ENCODE peak calls at places on chromosomes 12 and 14, in four cellular contexts. One of them, this sample, is unnamed.

GRCh38 chr12:57181561-57182155 is 34.2 kb upstream of the LRP1-AS start:
- DNase-seq in testis: no peak
- DNase-seq in left ventricle myocardium inferior: no peak
- DNase-seq in fibroblast of the aortic adventitia: peak; percentile 72
- DNase-seq in this sample: no peak

GRCh38 chr12:92551853-92552397 is 150.9 kb upstream of the PLEKHG7 start:
- DNase-seq in testis: no peak
- DNase-seq in left ventricle myocardium inferior: no peak
- DNase-seq in fibroblast of the aortic adventitia: peak; percentile 49
- DNase-seq in this sample: no peak

GRCh38 chr12:57611116-57611809 is at the start of gene ARHGEF25:
- DNase-seq in testis: peak; percentile 69
- DNase-seq in left ventricle myocardium inferior: peak; percentile 87
- DNase-seq in fibroblast of the aortic adventitia: peak; percentile 37
- DNase-seq in this sample: peak; percentile 90

GRCh38 chr12:13099066-13099909 is 4.2 kb downstream of the GSG1 start:
- DNase-seq in testis: no peak
- DNase-seq in left ventricle myocardium inferior: no peak
- DNase-seq in fibroblast of the aortic adventitia: no peak
- DNase-seq in this sample: no peak

GRCh38 chr14:75522919-75523318 is 650 bp downstream of the BATF start:
- DNase-seq in testis: no peak
- DNase-seq in left ventricle myocardium inferior: no peak
- DNase-seq in fibroblast of the aortic adventitia: no peak
- DNase-seq in this sample: no peak

GRCh38 chr12:65695077-65695865 is 129.0 kb upstream of the HMGA2 start:
- DNase-seq in testis: no peak
- DNase-seq in left ventricle myocardium inferior: no peak
- DNase-seq in fibroblast of the aortic adventitia: peak; percentile 95
- DNase-seq in this sample: no peak

GRCh38 chr12:14505626-14506596 is 61.8 kb downstream of the PLBD1 start:
- DNase-seq in testis: no peak
- DNase-seq in left ventricle myocardium inferior: no peak
- DNase-seq in fibroblast of the aortic adventitia: no peak
- DNase-seq in this sample: no peak

GRCh38 chr12:80001562-80001961 is 66.7 kb upstream of the PPP1R12A start:
- DNase-seq in testis: no peak
- DNase-seq in left ventricle myocardium inferior: no peak
- DNase-seq in fibroblast of the aortic adventitia: no peak
- DNase-seq in this sample: no peak

GRCh38 chr14:97719931-97720330 is 922.7 kb downstream of the VRK1 start:
- DNase-seq in testis: no peak
- DNase-seq in left ventricle myocardium inferior: no peak
- DNase-seq in fibroblast of the aortic adventitia: no peak
- DNase-seq in this sample: no peak

GRCh38 chr12:106766393-106766826 is 8.1 kb upstream of the RIC8B start:
- DNase-seq in testis: peak; percentile 77
- DNase-seq in left ventricle myocardium inferior: peak; percentile 54
- DNase-seq in fibroblast of the aortic adventitia: no peak
- DNase-seq in this sample: peak; percentile 32

GRCh38 chr14:42930058-42930457 is 1323.4 kb downstream of the LRFN5 start:
- DNase-seq in testis: no peak
- DNase-seq in left ventricle myocardium inferior: peak; percentile 13
- DNase-seq in fibroblast of the aortic adventitia: no peak
- DNase-seq in this sample: no peak

GRCh38 chr12:58176296-58176869 is 235.0 kb downstream of the ATP23 start:
- DNase-seq in testis: peak; percentile 80
- DNase-seq in left ventricle myocardium inferior: no peak
- DNase-seq in fibroblast of the aortic adventitia: peak; percentile 5
- DNase-seq in this sample: peak; percentile 29

GRCh38 chr12:113248046-113248825 is 27.0 kb downstream of the TPCN1 start:
- DNase-seq in testis: no peak
- DNase-seq in left ventricle myocardium inferior: no peak
- DNase-seq in fibroblast of the aortic adventitia: no peak
- DNase-seq in this sample: no peak

GRCh38 chr12:48420031-48420775 is 52.2 kb upstream of the ANP32D start:
- DNase-seq in testis: no peak
- DNase-seq in left ventricle myocardium inferior: no peak
- DNase-seq in fibroblast of the aortic adventitia: peak; percentile 27
- DNase-seq in this sample: no peak

GRCh38 chr14:72549848-72550247 is 344.1 kb downstream of the DPF3 start:
- DNase-seq in testis: no peak
- DNase-seq in left ventricle myocardium inferior: no peak
- DNase-seq in fibroblast of the aortic adventitia: no peak
- DNase-seq in this sample: no peak

GRCh38 chr12:6463211-6463610 is 7.3 kb downstream of the VAMP1 start:
- DNase-seq in testis: no peak
- DNase-seq in left ventricle myocardium inferior: no peak
- DNase-seq in fibroblast of the aortic adventitia: no peak
- DNase-seq in this sample: no peak

GRCh38 chr12:51351913-51352532 is 5.5 kb upstream of the CELA1 start:
- DNase-seq in testis: peak; percentile 69
- DNase-seq in left ventricle myocardium inferior: no peak
- DNase-seq in fibroblast of the aortic adventitia: peak; percentile 72
- DNase-seq in this sample: no peak

GRCh38 chr12:89880695-89881350 is 172.2 kb upstream of the ATP2B1 start:
- DNase-seq in testis: no peak
- DNase-seq in left ventricle myocardium inferior: no peak
- DNase-seq in fibroblast of the aortic adventitia: no peak
- DNase-seq in this sample: no peak

GRCh38 chr12:22126758-22127157 is 80.7 kb downstream of the CMAS start:
- DNase-seq in testis: no peak
- DNase-seq in left ventricle myocardium inferior: no peak
- DNase-seq in fibroblast of the aortic adventitia: no peak
- DNase-seq in this sample: no peak

GRCh38 chr12:30643366-30643765 is 52.3 kb downstream of the IPO8 start:
- DNase-seq in testis: no peak
- DNase-seq in left ventricle myocardium inferior: no peak
- DNase-seq in fibroblast of the aortic adventitia: no peak
- DNase-seq in this sample: no peak

GRCh38 chr12:94586589-94587259 is 63.6 kb downstream of the TMCC3 start:
- DNase-seq in testis: no peak
- DNase-seq in left ventricle myocardium inferior: no peak
- DNase-seq in fibroblast of the aortic adventitia: peak; percentile 63
- DNase-seq in this sample: no peak

GRCh38 chr12:26204612-26205289 is 9.4 kb downstream of the SSPN start:
- DNase-seq in testis: no peak
- DNase-seq in left ventricle myocardium inferior: peak; percentile 36
- DNase-seq in fibroblast of the aortic adventitia: peak; percentile 53
- DNase-seq in this sample: no peak
- H3K4me3 ChIP-seq in testis: no peak overlapping the region
- H3K4me3 ChIP-seq in left ventricle myocardium inferior: no peak overlapping the region
- H3K4me3 ChIP-seq in fibroblast of the aortic adventitia: no peak overlapping the region
- H3K4me3 ChIP-seq in this sample: no peak overlapping the region

GRCh38 chr12:12017798-12018197 is 52.9 kb upstream of the BCL2L14 start:
- DNase-seq in testis: no peak
- DNase-seq in left ventricle myocardium inferior: no peak
- DNase-seq in fibroblast of the aortic adventitia: no peak
- DNase-seq in this sample: no peak
- TF ChIP-seq CTCF in testis: no peak
- TF ChIP-seq CTCF in left ventricle myocardium inferior: peak; percentile 58
- TF ChIP-seq CTCF in fibroblast of the aortic adventitia: peak; percentile 5
- TF ChIP-seq CTCF in this sample: peak; percentile 45

GRCh38 chr14:93232159-93232558 is 25.1 kb downstream of the UBR7 start:
- DNase-seq in testis: no peak
- DNase-seq in left ventricle myocardium inferior: no peak
- DNase-seq in fibroblast of the aortic adventitia: no peak
- DNase-seq in this sample: no peak

GRCh38 chr14:93239869-93240677 is 33.0 kb downstream of the UBR7 start:
- DNase-seq in testis: no peak
- DNase-seq in left ventricle myocardium inferior: no peak
- DNase-seq in fibroblast of the aortic adventitia: peak; percentile 22
- DNase-seq in this sample: no peak

GRCh38 chr14:93230539-93230938 is 23.5 kb downstream of the UBR7 start:
- DNase-seq in testis: no peak
- DNase-seq in left ventricle myocardium inferior: no peak
- DNase-seq in fibroblast of the aortic adventitia: no peak
- DNase-seq in this sample: no peak

GRCh38 chr14:93231129-93231979 is 24.3 kb downstream of the UBR7 start:
- DNase-seq in testis: peak; percentile 30
- DNase-seq in left ventricle myocardium inferior: peak; percentile 17
- DNase-seq in fibroblast of the aortic adventitia: peak; percentile 60
- DNase-seq in this sample: peak; percentile 25

GRCh38 chr14:93234798-93235197 is 27.7 kb downstream of the UBR7 start:
- DNase-seq in testis: no peak
- DNase-seq in left ventricle myocardium inferior: no peak
- DNase-seq in fibroblast of the aortic adventitia: peak; percentile 74
- DNase-seq in this sample: no peak
- H3K4me3 ChIP-seq in testis: no peak overlapping the region
- H3K4me3 ChIP-seq in left ventricle myocardium inferior: no peak overlapping the region
- H3K4me3 ChIP-seq in fibroblast of the aortic adventitia: no peak overlapping the region
- H3K4me3 ChIP-seq in this sample: no peak overlapping the region

GRCh38 chr12:108854453-108855283 is 2.7 kb downstream of the SSH1 start:
- DNase-seq in testis: peak; percentile 42
- DNase-seq in left ventricle myocardium inferior: no peak
- DNase-seq in fibroblast of the aortic adventitia: peak; percentile 99
- DNase-seq in this sample: peak; percentile 54

GRCh38 chr12:108853426-108853825 is 4.0 kb downstream of the SSH1 start:
- DNase-seq in testis: no peak
- DNase-seq in left ventricle myocardium inferior: no peak
- DNase-seq in fibroblast of the aortic adventitia: no peak
- DNase-seq in this sample: no peak

GRCh38 chr12:108855284-108856169 is 1.9 kb downstream of the SSH1 start:
- DNase-seq in testis: peak; percentile 55
- DNase-seq in left ventricle myocardium inferior: no peak
- DNase-seq in fibroblast of the aortic adventitia: no peak
- DNase-seq in this sample: no peak

GRCh38 chr12:108852674-108853073 is 4.7 kb downstream of the SSH1 start:
- DNase-seq in testis: no peak
- DNase-seq in left ventricle myocardium inferior: no peak
- DNase-seq in fibroblast of the aortic adventitia: peak; percentile 70
- DNase-seq in this sample: peak; percentile 42

GRCh38 chr12:108854055-108854452 is 3.3 kb downstream of the SSH1 start:
- DNase-seq in testis: peak; percentile 43
- DNase-seq in left ventricle myocardium inferior: no peak
- DNase-seq in fibroblast of the aortic adventitia: peak; percentile 99
- DNase-seq in this sample: peak; percentile 63
- TF ChIP-seq CTCF in testis: no peak
- TF ChIP-seq CTCF in left ventricle myocardium inferior: peak; percentile 56
- TF ChIP-seq CTCF in fibroblast of the aortic adventitia: peak; percentile 34
- TF ChIP-seq CTCF in this sample: peak; percentile 58

GRCh38 chr14:77100961-77101360 is 2.9 kb downstream of the CIPC start:
- DNase-seq in testis: no peak
- DNase-seq in left ventricle myocardium inferior: no peak
- DNase-seq in fibroblast of the aortic adventitia: no peak
- DNase-seq in this sample: no peak
- H3K4me3 ChIP-seq in testis: no peak overlapping the region
- H3K4me3 ChIP-seq in left ventricle myocardium inferior: peak overlapping the region; percentile 84
- H3K4me3 ChIP-seq in fibroblast of the aortic adventitia: no peak overlapping the region
- H3K4me3 ChIP-seq in this sample: no peak overlapping the region

GRCh38 chr12:64611430-64612286 is 1.4 kb downstream of the RASSF3 start:
- DNase-seq in testis: peak; percentile 33
- DNase-seq in left ventricle myocardium inferior: peak; percentile 41
- DNase-seq in fibroblast of the aortic adventitia: peak; percentile 43
- DNase-seq in this sample: peak; percentile 53
- TF ChIP-seq CTCF in testis: no peak
- TF ChIP-seq CTCF in left ventricle myocardium inferior: no peak
- TF ChIP-seq CTCF in fibroblast of the aortic adventitia: peak; percentile 9
- TF ChIP-seq CTCF in this sample: no peak

GRCh38 chr14:73633517-73634332 is 11.1 kb upstream of the DNAL1 start:
- DNase-seq in testis: peak; percentile 80
- DNase-seq in left ventricle myocardium inferior: peak; percentile 37
- DNase-seq in fibroblast of the aortic adventitia: peak; percentile 83
- DNase-seq in this sample: peak; percentile 59
- H3K4me3 ChIP-seq in testis: peak overlapping the region; percentile 60
- H3K4me3 ChIP-seq in left ventricle myocardium inferior: peak overlapping the region; percentile 76
- H3K4me3 ChIP-seq in fibroblast of the aortic adventitia: peak overlapping the region; percentile 50
- H3K4me3 ChIP-seq in this sample: peak overlapping the region; percentile 64

GRCh38 chr12:116152268-116152667 is 125.2 kb downstream of the MED13L start:
- DNase-seq in testis: no peak
- DNase-seq in left ventricle myocardium inferior: no peak
- DNase-seq in fibroblast of the aortic adventitia: peak; percentile 56
- DNase-seq in this sample: no peak
- TF ChIP-seq CTCF in testis: no peak
- TF ChIP-seq CTCF in left ventricle myocardium inferior: no peak
- TF ChIP-seq CTCF in fibroblast of the aortic adventitia: no peak
- TF ChIP-seq CTCF in this sample: no peak

DNA sequence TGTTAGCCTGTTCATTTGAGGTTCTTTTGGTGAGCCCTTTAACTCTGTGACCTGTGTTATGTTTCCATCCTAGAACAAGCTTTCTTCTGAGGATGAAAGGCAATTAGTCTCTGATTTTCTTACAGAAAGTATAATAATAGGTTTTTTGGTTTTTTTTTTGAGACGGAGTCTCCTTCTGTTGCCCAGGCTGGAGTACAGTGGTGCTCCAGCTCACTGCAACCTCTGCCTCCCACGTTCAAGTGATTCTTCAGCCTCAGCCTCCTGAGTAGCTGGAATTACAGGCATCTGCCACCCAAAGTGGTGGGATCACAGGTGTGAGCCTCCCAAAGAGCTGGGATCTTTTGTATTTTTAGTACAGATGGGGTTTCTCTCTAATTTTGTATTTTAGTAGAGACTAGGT is 52.7 kb upstream of the SYNE2 start:
- DNase-seq in testis: no peak
- DNase-seq in left ventricle myocardium inferior: no peak
- DNase-seq in fibroblast of the aortic adventitia: peak; percentile 6
- DNase-seq in this sample: no peak
- H3K4me3 ChIP-seq in testis: no peak overlapping the region
- H3K4me3 ChIP-seq in left ventricle myocardium inferior: peak overlapping the region; percentile 36
- H3K4me3 ChIP-seq in fibroblast of the aortic adventitia: peak overlapping the region; percentile 32
- H3K4me3 ChIP-seq in this sample: peak overlapping the region; percentile 8

DNA sequence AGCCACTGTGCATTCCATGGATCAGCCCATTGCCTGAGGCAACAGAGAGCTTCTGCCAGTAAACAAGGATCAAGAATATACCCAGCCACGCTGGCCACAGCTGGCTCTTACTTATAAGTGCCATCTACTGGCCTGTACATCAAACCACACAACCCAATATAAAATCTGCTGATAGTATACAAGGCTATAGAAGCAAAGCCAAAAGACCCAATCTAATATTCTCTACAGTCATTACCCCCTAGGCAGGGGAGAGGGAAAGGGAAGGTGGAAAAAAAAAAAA is 4.4 kb upstream of the FAM186B start:
- DNase-seq in testis: no peak
- DNase-seq in left ventricle myocardium inferior: no peak
- DNase-seq in fibroblast of the aortic adventitia: no peak
- DNase-seq in this sample: no peak
- TF ChIP-seq CTCF in testis: no peak
- TF ChIP-seq CTCF in left ventricle myocardium inferior: no peak
- TF ChIP-seq CTCF in fibroblast of the aortic adventitia: peak; percentile 6
- TF ChIP-seq CTCF in this sample: no peak